ENCODE peak calls at places on chromosomes 4 and X, in eight cellular contexts. One of them, this sample, is unnamed.

GRCh38 chrX:15751160-15751819 is 13.2 kb downstream of the CA5B start:
- DNase-seq in CD8-positive, alpha-beta T cell: no peak
- DNase-seq in mammary epithelial cell: peak
- DNase-seq in transverse colon: no peak
- DNase-seq in thoracic aorta: no peak
- DNase-seq in psoas muscle: no peak
- DNase-seq in hepatocyte: peak
- DNase-seq in GM23338: no peak
- DNase-seq in this sample: no peak

GRCh38 chrX:21974011-21974385 is 33.5 kb downstream of the SMS start:
- DNase-seq in GM23338: no peak
- DNase-seq in CD8-positive, alpha-beta T cell: no peak
- DNase-seq in transverse colon: no peak
- DNase-seq in hepatocyte: peak
- DNase-seq in psoas muscle: no peak
- DNase-seq in thoracic aorta: no peak
- DNase-seq in mammary epithelial cell: peak
- DNase-seq in this sample: no peak

GRCh38 chrX:132694331-132694823 is 205.5 kb upstream of the MBNL3 start:
- DNase-seq in psoas muscle: no peak
- DNase-seq in GM23338: no peak
- DNase-seq in transverse colon: no peak
- DNase-seq in mammary epithelial cell: no peak
- DNase-seq in thoracic aorta: no peak
- DNase-seq in hepatocyte: no peak
- DNase-seq in CD8-positive, alpha-beta T cell: no peak
- DNase-seq in this sample: no peak

GRCh38 chr4:144518181-144518895 is 127.6 kb upstream of the HHIP start:
- DNase-seq in hepatocyte: no peak
- DNase-seq in transverse colon: no peak
- DNase-seq in thoracic aorta: no peak
- DNase-seq in psoas muscle: no peak
- DNase-seq in GM23338: peak
- DNase-seq in CD8-positive, alpha-beta T cell: no peak
- DNase-seq in mammary epithelial cell: no peak
- DNase-seq in this sample: no peak

GRCh38 chr4:158446106-158446505 is 75.6 kb upstream of the RXFP1 start:
- DNase-seq in mammary epithelial cell: peak
- DNase-seq in GM23338: no peak
- DNase-seq in transverse colon: no peak
- DNase-seq in psoas muscle: no peak
- DNase-seq in CD8-positive, alpha-beta T cell: no peak
- DNase-seq in thoracic aorta: no peak
- DNase-seq in hepatocyte: no peak
- DNase-seq in this sample: no peak

GRCh38 chr4:176270669-176271068 is 1.6 kb upstream of the ASB5 start:
- DNase-seq in psoas muscle: peak
- DNase-seq in thoracic aorta: no peak
- DNase-seq in CD8-positive, alpha-beta T cell: no peak
- DNase-seq in GM23338: no peak
- DNase-seq in hepatocyte: peak
- DNase-seq in transverse colon: no peak
- DNase-seq in mammary epithelial cell: peak
- DNase-seq in this sample: no peak

GRCh38 chrX:24298191-24298590 is 15.7 kb downstream of the SUPT20HL2 start:
- DNase-seq in thoracic aorta: no peak
- DNase-seq in transverse colon: no peak
- DNase-seq in hepatocyte: peak
- DNase-seq in CD8-positive, alpha-beta T cell: no peak
- DNase-seq in psoas muscle: no peak
- DNase-seq in mammary epithelial cell: no peak
- DNase-seq in GM23338: no peak
- DNase-seq in this sample: no peak

GRCh38 chr4:87058272-87059073 is 123.7 kb downstream of the AFF1 start:
- DNase-seq in thoracic aorta: no peak
- DNase-seq in transverse colon: no peak
- DNase-seq in hepatocyte: peak
- DNase-seq in CD8-positive, alpha-beta T cell: peak
- DNase-seq in mammary epithelial cell: peak
- DNase-seq in psoas muscle: no peak
- DNase-seq in GM23338: peak
- DNase-seq in this sample: no peak

GRCh38 chrX:134670241-134670811 is 12.1 kb upstream of the PLAC1 start:
- DNase-seq in psoas muscle: peak
- DNase-seq in GM23338: peak
- DNase-seq in CD8-positive, alpha-beta T cell: no peak
- DNase-seq in mammary epithelial cell: peak
- DNase-seq in transverse colon: no peak
- DNase-seq in thoracic aorta: no peak
- DNase-seq in hepatocyte: peak
- DNase-seq in this sample: peak

GRCh38 chrX:85980286-85980685 is 67.1 kb downstream of the CHM start:
- DNase-seq in CD8-positive, alpha-beta T cell: no peak
- DNase-seq in transverse colon: no peak
- DNase-seq in thoracic aorta: no peak
- DNase-seq in hepatocyte: no peak
- DNase-seq in GM23338: no peak
- DNase-seq in mammary epithelial cell: no peak
- DNase-seq in psoas muscle: no peak
- DNase-seq in this sample: no peak

GRCh38 chrX:70208479-70208878 is 26.0 kb upstream of the AWAT1 start:
- DNase-seq in CD8-positive, alpha-beta T cell: no peak
- DNase-seq in psoas muscle: no peak
- DNase-seq in thoracic aorta: no peak
- DNase-seq in GM23338: no peak
- DNase-seq in mammary epithelial cell: no peak
- DNase-seq in transverse colon: no peak
- DNase-seq in hepatocyte: no peak
- DNase-seq in this sample: no peak

GRCh38 chrX:13074297-13075262 is 30.2 kb upstream of the FAM9C start:
- DNase-seq in CD8-positive, alpha-beta T cell: no peak
- DNase-seq in GM23338: no peak
- DNase-seq in thoracic aorta: no peak
- DNase-seq in hepatocyte: no peak
- DNase-seq in transverse colon: no peak
- DNase-seq in psoas muscle: no peak
- DNase-seq in mammary epithelial cell: no peak
- DNase-seq in this sample: no peak

GRCh38 chr4:166680801-166681200 is 553.5 kb downstream of the SPOCK3 start:
- DNase-seq in hepatocyte: peak
- DNase-seq in GM23338: no peak
- DNase-seq in transverse colon: no peak
- DNase-seq in thoracic aorta: no peak
- DNase-seq in psoas muscle: no peak
- DNase-seq in CD8-positive, alpha-beta T cell: no peak
- DNase-seq in mammary epithelial cell: no peak
- DNase-seq in this sample: no peak

GRCh38 chr4:74284074-74284473 is 24.2 kb upstream of the EPGN start:
- DNase-seq in GM23338: no peak
- DNase-seq in mammary epithelial cell: peak
- DNase-seq in transverse colon: no peak
- DNase-seq in CD8-positive, alpha-beta T cell: no peak
- DNase-seq in psoas muscle: no peak
- DNase-seq in hepatocyte: no peak
- DNase-seq in thoracic aorta: no peak
- DNase-seq in this sample: no peak

GRCh38 chrX:152959626-152960025 is 34.3 kb downstream of the PNMA5 start:
- DNase-seq in transverse colon: no peak
- DNase-seq in mammary epithelial cell: no peak
- DNase-seq in hepatocyte: no peak
- DNase-seq in psoas muscle: no peak
- DNase-seq in thoracic aorta: no peak
- DNase-seq in GM23338: no peak
- DNase-seq in CD8-positive, alpha-beta T cell: no peak
- DNase-seq in this sample: no peak

GRCh38 chrX:152958524-152959465 is 35.1 kb downstream of the PNMA5 start:
- DNase-seq in hepatocyte: peak
- DNase-seq in psoas muscle: peak
- DNase-seq in transverse colon: peak
- DNase-seq in mammary epithelial cell: peak
- DNase-seq in CD8-positive, alpha-beta T cell: peak
- DNase-seq in GM23338: peak
- DNase-seq in thoracic aorta: peak
- DNase-seq in this sample: peak

GRCh38 chrX:152960115-152960514 is 33.8 kb downstream of the PNMA5 start:
- DNase-seq in hepatocyte: no peak
- DNase-seq in CD8-positive, alpha-beta T cell: no peak
- DNase-seq in psoas muscle: no peak
- DNase-seq in thoracic aorta: no peak
- DNase-seq in GM23338: no peak
- DNase-seq in mammary epithelial cell: no peak
- DNase-seq in transverse colon: no peak
- DNase-seq in this sample: no peak

GRCh38 chrX:152958047-152958446 is 35.9 kb downstream of the PNMA5 start:
- DNase-seq in GM23338: peak
- DNase-seq in hepatocyte: no peak
- DNase-seq in mammary epithelial cell: no peak
- DNase-seq in transverse colon: no peak
- DNase-seq in CD8-positive, alpha-beta T cell: no peak
- DNase-seq in psoas muscle: no peak
- DNase-seq in thoracic aorta: no peak
- DNase-seq in this sample: no peak
- H3K4me3 ChIP-seq in GM23338: peak
- H3K4me3 ChIP-seq in hepatocyte: no peak
- H3K4me3 ChIP-seq in mammary epithelial cell: no peak
- H3K4me3 ChIP-seq in transverse colon: no peak
- H3K4me3 ChIP-seq in CD8-positive, alpha-beta T cell: peak
- H3K4me3 ChIP-seq in psoas muscle: peak
- H3K4me3 ChIP-seq in thoracic aorta: peak
- H3K4me3 ChIP-seq in this sample: no peak

GRCh38 chr4:41058426-41058825 is 155.9 kb downstream of the APBB2 start:
- DNase-seq in mammary epithelial cell: no peak
- DNase-seq in thoracic aorta: no peak
- DNase-seq in hepatocyte: no peak
- DNase-seq in GM23338: no peak
- DNase-seq in psoas muscle: no peak
- DNase-seq in CD8-positive, alpha-beta T cell: no peak
- DNase-seq in transverse colon: no peak
- DNase-seq in this sample: no peak

GRCh38 chr4:41060352-41061318 is 153.7 kb downstream of the APBB2 start:
- DNase-seq in thoracic aorta: no peak
- DNase-seq in mammary epithelial cell: no peak
- DNase-seq in GM23338: no peak
- DNase-seq in psoas muscle: no peak
- DNase-seq in hepatocyte: no peak
- DNase-seq in transverse colon: peak
- DNase-seq in CD8-positive, alpha-beta T cell: no peak
- DNase-seq in this sample: no peak

GRCh38 chr4:41052287-41052686 is 162.1 kb downstream of the APBB2 start:
- DNase-seq in psoas muscle: no peak
- DNase-seq in hepatocyte: no peak
- DNase-seq in CD8-positive, alpha-beta T cell: no peak
- DNase-seq in transverse colon: no peak
- DNase-seq in GM23338: no peak
- DNase-seq in thoracic aorta: no peak
- DNase-seq in mammary epithelial cell: no peak
- DNase-seq in this sample: no peak

GRCh38 chr4:41061482-41062185 is 152.7 kb downstream of the APBB2 start:
- DNase-seq in mammary epithelial cell: no peak
- DNase-seq in psoas muscle: no peak
- DNase-seq in CD8-positive, alpha-beta T cell: no peak
- DNase-seq in hepatocyte: no peak
- DNase-seq in transverse colon: no peak
- DNase-seq in thoracic aorta: no peak
- DNase-seq in GM23338: no peak
- DNase-seq in this sample: no peak

DNA sequence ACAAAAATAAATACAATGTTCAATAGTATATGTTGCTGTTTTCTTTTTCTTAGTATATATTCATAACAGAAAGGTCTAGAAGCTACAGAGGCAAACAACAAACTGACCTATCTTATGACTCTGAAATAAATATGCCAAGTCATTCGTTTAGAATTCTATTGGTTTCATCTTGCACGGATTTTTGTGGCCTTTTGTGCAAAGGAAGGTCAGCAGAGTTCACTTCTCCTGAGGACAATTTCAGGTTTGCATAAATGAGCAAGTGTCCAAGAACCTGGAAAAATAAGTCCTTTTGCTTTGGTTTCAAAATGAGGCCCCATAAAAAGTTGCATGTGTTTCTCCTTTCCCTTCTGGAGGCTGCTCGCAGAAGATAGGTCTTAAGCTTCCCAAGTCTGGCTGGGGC is 156.9 kb downstream of the APBB2 start:
- DNase-seq in GM23338: no peak
- DNase-seq in psoas muscle: no peak
- DNase-seq in thoracic aorta: no peak
- DNase-seq in CD8-positive, alpha-beta T cell: no peak
- DNase-seq in transverse colon: no peak
- DNase-seq in hepatocyte: no peak
- DNase-seq in mammary epithelial cell: no peak
- DNase-seq in this sample: no peak
- H3K27ac ChIP-seq in GM23338: no peak
- H3K27ac ChIP-seq in psoas muscle: no peak
- H3K27ac ChIP-seq in thoracic aorta: no peak
- H3K27ac ChIP-seq in CD8-positive, alpha-beta T cell: no peak
- H3K27ac ChIP-seq in transverse colon: no peak
- H3K27ac ChIP-seq in hepatocyte: no peak
- H3K27ac ChIP-seq in mammary epithelial cell: no peak
- H3K27ac ChIP-seq in this sample: no peak

DNA sequence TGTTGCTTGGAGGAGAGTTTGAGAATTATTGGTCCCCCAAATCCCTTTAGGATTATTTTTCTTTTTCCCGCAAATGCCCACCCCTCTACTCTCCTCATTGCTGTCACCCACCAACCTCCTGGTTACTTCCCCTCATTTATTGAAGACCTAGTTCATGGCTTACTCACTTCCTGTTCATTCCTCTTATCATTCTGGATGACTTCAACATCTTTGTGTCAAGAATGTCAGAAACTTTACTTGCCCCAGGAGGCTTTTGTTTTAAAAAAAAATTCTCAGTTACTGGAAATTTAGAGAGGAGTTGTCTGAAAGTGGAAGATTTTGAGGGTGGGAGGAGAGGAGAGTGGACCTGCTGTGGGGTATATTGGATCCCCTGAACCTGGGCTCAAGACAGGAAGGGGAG is 69.7 kb upstream of the ESX1 start:
- DNase-seq in mammary epithelial cell: no peak
- DNase-seq in transverse colon: no peak
- DNase-seq in hepatocyte: no peak
- DNase-seq in GM23338: no peak
- DNase-seq in CD8-positive, alpha-beta T cell: no peak
- DNase-seq in psoas muscle: no peak
- DNase-seq in thoracic aorta: no peak
- DNase-seq in this sample: no peak
- H3K4me3 ChIP-seq in mammary epithelial cell: no peak
- H3K4me3 ChIP-seq in transverse colon: no peak
- H3K4me3 ChIP-seq in hepatocyte: no peak
- H3K4me3 ChIP-seq in GM23338: no peak
- H3K4me3 ChIP-seq in CD8-positive, alpha-beta T cell: no peak
- H3K4me3 ChIP-seq in psoas muscle: no peak
- H3K4me3 ChIP-seq in thoracic aorta: no peak
- H3K4me3 ChIP-seq in this sample: no peak

DNA sequence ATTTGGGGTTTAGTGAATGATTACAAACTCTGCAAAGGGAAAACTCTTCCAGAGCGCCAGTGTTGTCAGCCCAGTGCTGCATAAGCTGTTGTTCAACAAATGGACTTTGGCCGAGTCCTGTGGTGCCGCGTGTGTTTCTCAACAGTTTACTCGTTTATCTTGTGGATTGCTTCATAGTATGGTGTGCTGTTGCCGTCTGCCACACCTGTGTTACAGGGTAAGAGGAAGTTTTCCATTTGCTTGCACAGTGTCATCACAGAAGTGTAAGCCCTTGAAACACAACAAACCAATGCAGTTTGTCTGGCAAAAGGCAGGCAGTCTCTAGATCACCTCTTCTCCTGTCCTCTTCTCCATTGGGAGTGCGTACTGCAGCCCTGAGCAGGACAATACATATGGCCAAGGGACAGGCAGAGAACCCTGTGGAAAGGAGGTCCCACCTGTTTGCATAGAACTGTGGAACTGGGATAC is 66.3 kb downstream of the DCUN1D4 start:
- DNase-seq in GM23338: no peak
- DNase-seq in psoas muscle: no peak
- DNase-seq in transverse colon: peak
- DNase-seq in CD8-positive, alpha-beta T cell: no peak
- DNase-seq in thoracic aorta: no peak
- DNase-seq in mammary epithelial cell: no peak
- DNase-seq in hepatocyte: peak
- DNase-seq in this sample: no peak
- H3K27ac ChIP-seq in GM23338: no peak
- H3K27ac ChIP-seq in psoas muscle: no peak
- H3K27ac ChIP-seq in transverse colon: peak
- H3K27ac ChIP-seq in CD8-positive, alpha-beta T cell: no peak
- H3K27ac ChIP-seq in thoracic aorta: no peak
- H3K27ac ChIP-seq in mammary epithelial cell: no peak
- H3K27ac ChIP-seq in hepatocyte: peak
- H3K27ac ChIP-seq in this sample: no peak